ENCODE peak calls at places on chromosomes 6 and 20, in four cellular contexts. One of them, this sample, is unnamed.

GRCh38 chr6:43378631-43379030 is 9.2 kb upstream of the ZNF318 start:
- DNase-seq in anterior cingulate cortex: no peak
- DNase-seq in iris pigment epithelial cell: no peak
- DNase-seq in HS-27A: no peak
- DNase-seq in this sample: no peak

GRCh38 chr20:53226788-53227187 is 254.6 kb downstream of the TSHZ2 start:
- DNase-seq in iris pigment epithelial cell: no peak
- DNase-seq in HS-27A: no peak
- DNase-seq in anterior cingulate cortex: no peak
- DNase-seq in this sample: no peak

GRCh38 chr20:50248104-50248631 is 57.5 kb downstream of the CEBPB start:
- DNase-seq in iris pigment epithelial cell: peak; percentile 58
- DNase-seq in HS-27A: no peak
- DNase-seq in anterior cingulate cortex: no peak
- DNase-seq in this sample: no peak

GRCh38 chr6:108127056-108127455 is 38.8 kb upstream of the NR2E1 start:
- DNase-seq in anterior cingulate cortex: no peak
- DNase-seq in iris pigment epithelial cell: no peak
- DNase-seq in HS-27A: no peak
- DNase-seq in this sample: no peak

GRCh38 chr6:116034327-116034726 is 26.4 kb downstream of the FRK start:
- DNase-seq in anterior cingulate cortex: no peak
- DNase-seq in iris pigment epithelial cell: peak; percentile 70
- DNase-seq in HS-27A: no peak
- DNase-seq in this sample: no peak

GRCh38 chr20:326645-327031 is 1.3 kb downstream of the SOX12 start:
- DNase-seq in iris pigment epithelial cell: no peak
- DNase-seq in anterior cingulate cortex: no peak
- DNase-seq in HS-27A: no peak
- DNase-seq in this sample: no peak

GRCh38 chr6:107665386-107665785 is 158.7 kb downstream of the SCML4 start:
- DNase-seq in anterior cingulate cortex: no peak
- DNase-seq in iris pigment epithelial cell: peak; percentile 60
- DNase-seq in HS-27A: no peak
- DNase-seq in this sample: no peak

GRCh38 chr6:42259841-42260395 is 42.3 kb upstream of the MRPS10 start:
- DNase-seq in iris pigment epithelial cell: no peak
- DNase-seq in HS-27A: no peak
- DNase-seq in anterior cingulate cortex: no peak
- DNase-seq in this sample: no peak

GRCh38 chr6:1003394-1004160 is 308.3 kb upstream of the FOXQ1 start:
- DNase-seq in iris pigment epithelial cell: no peak
- DNase-seq in HS-27A: no peak
- DNase-seq in anterior cingulate cortex: no peak
- DNase-seq in this sample: no peak

GRCh38 chr20:38919683-38920082 is 6.5 kb upstream of the FAM83D start:
- DNase-seq in iris pigment epithelial cell: no peak
- DNase-seq in anterior cingulate cortex: no peak
- DNase-seq in HS-27A: no peak
- DNase-seq in this sample: no peak

GRCh38 chr6:43992783-43993505 is 134.3 kb downstream of the MRPL14 start:
- DNase-seq in anterior cingulate cortex: no peak
- DNase-seq in iris pigment epithelial cell: no peak
- DNase-seq in HS-27A: no peak
- DNase-seq in this sample: no peak

GRCh38 chr20:3923818-3924217 is 34.6 kb downstream of the PANK2 start:
- DNase-seq in iris pigment epithelial cell: peak; percentile 59
- DNase-seq in anterior cingulate cortex: no peak
- DNase-seq in HS-27A: no peak
- DNase-seq in this sample: peak; percentile 47

GRCh38 chr6:33840064-33840926 is 36.5 kb upstream of the MLN start:
- DNase-seq in HS-27A: peak; percentile 90
- DNase-seq in iris pigment epithelial cell: peak; percentile 98
- DNase-seq in anterior cingulate cortex: no peak
- DNase-seq in this sample: no peak

GRCh38 chr20:16147221-16147620 is 426.0 kb downstream of the KIF16B start:
- DNase-seq in anterior cingulate cortex: no peak
- DNase-seq in HS-27A: no peak
- DNase-seq in iris pigment epithelial cell: no peak
- DNase-seq in this sample: no peak

GRCh38 chr6:35725721-35726438 is 11.0 kb upstream of the ARMC12 start:
- DNase-seq in iris pigment epithelial cell: peak; percentile 73
- DNase-seq in HS-27A: no peak
- DNase-seq in anterior cingulate cortex: no peak
- DNase-seq in this sample: peak; percentile 78

GRCh38 chr6:53811082-53811481 is 16.3 kb downstream of the LRRC1 start:
- DNase-seq in iris pigment epithelial cell: peak; percentile 31
- DNase-seq in HS-27A: no peak
- DNase-seq in anterior cingulate cortex: no peak
- DNase-seq in this sample: no peak

GRCh38 chr6:136148051-136148450 is 102.1 kb downstream of the MTFR2 start:
- DNase-seq in iris pigment epithelial cell: peak; percentile 42
- DNase-seq in anterior cingulate cortex: no peak
- DNase-seq in HS-27A: no peak
- DNase-seq in this sample: no peak

GRCh38 chr6:85669735-85670194 is 27.1 kb upstream of the SYNCRIP start:
- DNase-seq in HS-27A: no peak
- DNase-seq in anterior cingulate cortex: no peak
- DNase-seq in iris pigment epithelial cell: peak; percentile 83
- DNase-seq in this sample: no peak

GRCh38 chr20:36439040-36439730 is 102.1 kb upstream of the MYL9 start:
- DNase-seq in anterior cingulate cortex: peak; percentile 30
- DNase-seq in HS-27A: no peak
- DNase-seq in iris pigment epithelial cell: peak; percentile 34
- DNase-seq in this sample: peak; percentile 21

GRCh38 chr6:159168536-159169192 is 536 bp upstream of the FNDC1 start:
- DNase-seq in HS-27A: no peak
- DNase-seq in anterior cingulate cortex: no peak
- DNase-seq in iris pigment epithelial cell: no peak
- DNase-seq in this sample: no peak

GRCh38 chr6:52304917-52305316 is 20.4 kb upstream of the MCM3 start:
- DNase-seq in HS-27A: no peak
- DNase-seq in anterior cingulate cortex: no peak
- DNase-seq in iris pigment epithelial cell: peak; percentile 50
- DNase-seq in this sample: no peak

GRCh38 chr6:28634758-28635546 is 109.3 kb downstream of the GPX5 start:
- DNase-seq in iris pigment epithelial cell: peak; percentile 55
- DNase-seq in HS-27A: no peak
- DNase-seq in anterior cingulate cortex: peak; percentile 19
- DNase-seq in this sample: peak; percentile 60

GRCh38 chr20:57959589-57959988 is 249.8 kb upstream of the PMEPA1 start:
- DNase-seq in anterior cingulate cortex: no peak
- DNase-seq in iris pigment epithelial cell: no peak
- DNase-seq in HS-27A: no peak
- DNase-seq in this sample: no peak

GRCh38 chr6:86969573-86969972 is 32.2 kb downstream of the HTR1E start:
- DNase-seq in iris pigment epithelial cell: no peak
- DNase-seq in HS-27A: no peak
- DNase-seq in anterior cingulate cortex: no peak
- DNase-seq in this sample: no peak

GRCh38 chr6:133890941-133891813 is 2.3 kb downstream of the TCF21 start:
- DNase-seq in anterior cingulate cortex: no peak
- DNase-seq in iris pigment epithelial cell: no peak
- DNase-seq in HS-27A: peak; percentile 48
- DNase-seq in this sample: no peak

GRCh38 chr6:57283096-57283495 is 34.3 kb upstream of the PRIM2 start:
- DNase-seq in anterior cingulate cortex: no peak
- DNase-seq in iris pigment epithelial cell: peak; percentile 41
- DNase-seq in HS-27A: no peak
- DNase-seq in this sample: no peak

GRCh38 chr20:57654998-57655811 is 35.0 kb upstream of the ZBP1 start:
- DNase-seq in iris pigment epithelial cell: no peak
- DNase-seq in anterior cingulate cortex: no peak
- DNase-seq in HS-27A: no peak
- DNase-seq in this sample: no peak

GRCh38 chr20:21172626-21173025 is 46.7 kb downstream of the KIZ start:
- DNase-seq in HS-27A: no peak
- DNase-seq in iris pigment epithelial cell: no peak
- DNase-seq in anterior cingulate cortex: no peak
- DNase-seq in this sample: no peak

GRCh38 chr6:128131566-128131965 is 230.7 kb upstream of the THEMIS start:
- DNase-seq in anterior cingulate cortex: no peak
- DNase-seq in iris pigment epithelial cell: peak; percentile 62
- DNase-seq in HS-27A: no peak
- DNase-seq in this sample: no peak

GRCh38 chr20:49483018-49483705 is 694 bp upstream of the KCNB1 start:
- DNase-seq in anterior cingulate cortex: no peak
- DNase-seq in iris pigment epithelial cell: no peak
- DNase-seq in HS-27A: no peak
- DNase-seq in this sample: no peak

GRCh38 chr20:35325385-35325784 is 33.2 kb upstream of the FAM83C start:
- DNase-seq in iris pigment epithelial cell: no peak
- DNase-seq in HS-27A: no peak
- DNase-seq in anterior cingulate cortex: no peak
- DNase-seq in this sample: no peak

GRCh38 chr20:58710481-58711265 is 18.1 kb downstream of the NPEPL1 start:
- DNase-seq in anterior cingulate cortex: no peak
- DNase-seq in HS-27A: no peak
- DNase-seq in iris pigment epithelial cell: no peak
- DNase-seq in this sample: no peak

GRCh38 chr6:119626884-119627619 is 277.5 kb upstream of the MAN1A1 start:
- DNase-seq in anterior cingulate cortex: no peak
- DNase-seq in HS-27A: no peak
- DNase-seq in iris pigment epithelial cell: no peak
- DNase-seq in this sample: no peak

GRCh38 chr6:40585661-40586269 is 1.4 kb downstream of the LRFN2 start:
- DNase-seq in HS-27A: no peak
- DNase-seq in iris pigment epithelial cell: no peak
- DNase-seq in anterior cingulate cortex: no peak
- DNase-seq in this sample: no peak

GRCh38 chr6:42921801-42922200 is 5.9 kb downstream of the PTCRA start:
- DNase-seq in iris pigment epithelial cell: no peak
- DNase-seq in anterior cingulate cortex: no peak
- DNase-seq in HS-27A: no peak
- DNase-seq in this sample: no peak

GRCh38 chr20:50991076-50991475 is 31.8 kb downstream of the KCNG1 start:
- DNase-seq in HS-27A: no peak
- DNase-seq in iris pigment epithelial cell: no peak
- DNase-seq in anterior cingulate cortex: no peak
- DNase-seq in this sample: no peak

GRCh38 chr6:80214436-80215022 is 108.1 kb downstream of the BCKDHB start:
- DNase-seq in anterior cingulate cortex: no peak
- DNase-seq in HS-27A: peak; percentile 19
- DNase-seq in iris pigment epithelial cell: peak; percentile 63
- DNase-seq in this sample: no peak